ENCODE peak calls at places on chromosome 12, in seven cellular contexts. S is testis, Y is stomach, G is transverse colon, J is tibial nerve, W is uterus, C is A549. L is an unnamed sample. For H3K9me3, the result is how much of the 10 kb centered on the place peaks cover.

GRCh38 chr12:117892441-117892840 is 76.3 kb downstream of the KSR2 start:
- DNase-seq in J (no peak), W (no peak), G (no peak), Y (no peak), C (no peak), S (no peak), L (no peak)

GRCh38 chr12:48419409-48419935 is 52.9 kb upstream of the ANP32D start:
- DNase-seq in C (no peak), S (no peak), W (no peak), G (no peak), Y (no peak), J (no peak), L (no peak)

GRCh38 chr12:22882559-22882958 is 257.6 kb downstream of the ETNK1 start:
- DNase-seq in Y (no peak), C (no peak), S (no peak), W (no peak), G (no peak), J (no peak), L (no peak)

GRCh38 chr12:26691234-26691970 is 141.6 kb downstream of the ITPR2 start:
- DNase-seq in S (no peak), J (no peak), W (peak), Y (no peak), C (peak), G (no peak), L (no peak)

GRCh38 chr12:123807670-123808069 is 45.6 kb downstream of the DNAH10 start:
- DNase-seq in J (no peak), C (no peak), W (no peak), Y (no peak), G (no peak), S (no peak), L (no peak)

GRCh38 chr12:116529048-116529447 is 30.1 kb upstream of the MAP1LC3B2 start:
- DNase-seq in C (peak), S (peak), G (no peak), Y (no peak), J (no peak), W (peak), L (no peak)

GRCh38 chr12:85448548-85449139 is 168.6 kb downstream of the ALX1 start:
- DNase-seq in C (peak), Y (no peak), J (no peak), S (no peak), G (no peak), W (no peak), L (no peak)

GRCh38 chr12:118420673-118421072 is 44.3 kb downstream of the SUDS3 start:
- DNase-seq in J (no peak), S (no peak), Y (no peak), C (no peak), G (no peak), W (no peak), L (no peak)

GRCh38 chr12:119667577-119668314 is at the start of gene PRKAB1:
- DNase-seq in W (peak), J (peak), S (peak), Y (peak), G (peak), C (peak), L (peak)

GRCh38 chr12:56898938-56899337 is 35.3 kb downstream of the SDR9C7 start:
- DNase-seq in J (no peak), C (no peak), S (no peak), G (no peak), W (no peak), Y (no peak), L (no peak)

DNA sequence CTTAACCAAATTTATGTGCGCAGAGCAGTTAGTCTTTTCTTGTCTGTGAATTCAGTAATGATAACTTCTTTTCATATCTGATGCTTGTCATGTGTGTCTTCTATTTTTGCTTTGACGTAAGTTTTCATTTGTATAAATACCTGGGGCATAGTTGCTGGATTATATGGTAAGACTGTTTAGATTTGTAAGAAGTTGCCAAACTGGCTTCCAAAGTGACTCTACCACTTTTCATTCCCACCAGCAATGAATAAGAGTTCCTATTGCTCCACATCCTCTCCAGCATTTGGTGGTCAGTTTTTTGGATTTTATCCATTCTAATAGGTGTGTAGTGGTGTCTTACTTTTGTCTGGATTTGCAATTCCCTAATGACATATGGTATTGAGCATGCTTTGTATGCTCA is 8.9 kb downstream of the ZNF268 start:
- DNase-seq in G (no peak), Y (no peak), S (no peak), J (no peak), C (no peak), W (no peak), L (no peak)
- H3K9me3 ChIP-seq in G (half or more), Y (half or more), S (under half), J (half or more), C (half or more), W (half or more), L (half or more)

DNA sequence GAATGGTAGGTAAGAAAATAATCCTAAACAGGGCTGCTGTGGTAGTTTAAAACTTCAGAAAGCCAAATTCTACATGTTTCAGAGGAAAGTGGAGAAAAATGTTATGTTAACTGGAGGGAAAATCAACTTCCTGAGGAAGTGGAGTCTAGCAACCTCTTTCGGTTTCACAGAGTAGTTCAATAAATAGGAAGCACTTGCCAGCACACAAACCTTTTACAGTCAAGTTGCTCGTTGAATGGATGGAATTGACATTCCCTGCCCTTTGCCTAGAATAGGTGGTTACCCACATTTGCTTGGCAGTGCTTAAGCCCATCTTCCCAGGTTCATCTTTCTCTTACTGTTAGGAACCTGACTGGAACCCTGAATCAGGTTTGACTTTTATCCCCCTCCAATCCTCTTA is 15.9 kb downstream of the ANKRD13A start:
- DNase-seq in C (no peak), W (no peak), G (no peak), J (no peak), S (no peak), Y (no peak), L (no peak)
- TF ChIP-seq CTCF in C (no peak), W (no peak), G (no peak), J (no peak), S (no peak), Y (no peak), L (no peak)

GRCh38 chr12:53219956-53220856 is 11.8 kb downstream of the RARG start:
- DNase-seq in J (peak), G (peak), W (no peak), C (peak), Y (peak), S (peak), L (peak)
- TF ChIP-seq POLR2A in J (no peak), G (no peak), W (no peak), C (no peak), Y (no peak), S (no peak), L (no peak)

DNA sequence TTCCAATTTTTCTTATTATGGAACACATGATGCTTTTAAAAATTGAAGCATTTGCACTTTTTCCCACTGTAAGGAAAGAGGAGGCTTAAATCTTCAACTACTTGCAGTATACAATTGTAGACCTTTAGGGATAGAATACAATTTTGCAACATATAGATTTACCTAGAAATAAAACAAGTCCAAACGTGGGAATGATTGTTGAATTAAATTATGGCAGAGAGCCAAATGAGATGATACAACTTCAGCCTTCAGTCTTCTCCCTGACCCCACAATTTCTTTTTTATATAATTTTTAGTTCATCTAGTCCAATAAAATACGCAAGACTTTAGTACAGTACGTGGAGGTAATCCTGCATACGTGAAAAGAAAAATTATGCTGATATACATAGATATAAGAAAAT is 666.5 kb downstream of the SLC16A7 start:
- DNase-seq in Y (no peak), S (no peak), G (no peak), W (no peak), J (no peak), C (no peak), L (no peak)
- H3K9me3 ChIP-seq in Y (under half), S (under half), G (under half), W (under half), J (under half), C (under half), L (under half)

DNA sequence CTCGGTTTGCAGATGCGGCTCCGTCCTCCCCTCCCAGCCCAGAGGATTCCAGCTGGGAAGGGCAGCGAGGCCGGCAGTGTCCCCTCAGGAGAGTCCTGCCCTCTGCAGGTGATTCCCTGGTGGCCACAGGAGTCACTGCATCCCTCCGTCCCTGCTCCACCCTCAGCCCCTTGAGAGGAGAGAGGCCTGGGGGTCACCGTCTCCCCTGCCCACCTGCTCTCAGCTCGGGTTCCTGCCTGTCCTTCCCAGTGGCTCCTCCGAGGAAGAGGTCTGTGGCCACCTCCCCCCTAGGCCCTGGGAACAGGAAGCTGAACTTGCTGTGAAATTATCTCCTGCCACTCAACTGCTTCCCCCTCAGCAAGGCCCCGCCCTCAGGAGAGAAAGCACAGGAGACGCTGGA is 12.9 kb upstream of the GALNT9 start:
- DNase-seq in J (no peak), Y (no peak), C (peak), W (no peak), G (no peak), S (no peak), L (no peak)
- TF ChIP-seq CTCF in J (no peak), Y (no peak), C (peak), W (no peak), G (no peak), S (no peak), L (no peak)

GRCh38 chr12:46366771-46367170 is 5.8 kb downstream of the SLC38A2 start:
- DNase-seq in Y (no peak), W (no peak), J (no peak), S (no peak), C (no peak), G (no peak), L (no peak)

GRCh38 chr12:46368684-46369083 is 3.9 kb downstream of the SLC38A2 start:
- DNase-seq in W (no peak), J (no peak), Y (no peak), S (no peak), C (no peak), G (no peak), L (no peak)

GRCh38 chr12:46367351-46368029 is 5.1 kb downstream of the SLC38A2 start:
- DNase-seq in J (no peak), Y (no peak), G (no peak), W (no peak), C (no peak), S (no peak), L (no peak)

GRCh38 chr12:46369095-46369473 is 3.5 kb downstream of the SLC38A2 start:
- DNase-seq in S (no peak), G (no peak), J (no peak), C (no peak), W (no peak), Y (no peak), L (no peak)

GRCh38 chr12:46368138-46368537 is 4.4 kb downstream of the SLC38A2 start:
- DNase-seq in C (no peak), W (no peak), G (no peak), Y (no peak), J (no peak), S (no peak), L (no peak)
- TF ChIP-seq POLR2A in C (no peak), W (no peak), G (no peak), Y (no peak), J (no peak), S (no peak), L (no peak)

DNA sequence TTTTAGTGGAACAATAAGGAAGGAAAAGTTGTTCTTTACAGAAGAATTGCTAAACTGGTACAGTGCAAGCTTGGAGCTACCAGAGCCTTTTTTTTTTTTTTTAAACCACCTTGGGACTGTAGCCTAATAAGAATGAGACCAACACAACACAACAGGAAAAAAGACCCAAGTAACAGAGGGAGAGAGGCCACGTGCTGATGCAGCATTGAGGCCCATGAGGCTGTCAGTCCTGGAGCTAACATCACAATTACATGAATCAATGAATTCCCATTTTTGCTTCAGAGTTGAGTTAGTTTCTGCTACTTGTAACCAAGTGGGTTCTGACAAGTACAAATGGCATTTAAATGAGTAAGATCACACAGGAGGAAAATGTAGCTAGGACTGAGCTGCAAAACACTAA is 149.0 kb upstream of the EEA1 start:
- DNase-seq in Y (no peak), S (no peak), G (no peak), C (no peak), W (no peak), J (no peak), L (no peak)
- H3K9me3 ChIP-seq in Y (under half), S (under half), G (under half), C (under half), W (under half), J (under half), L (under half)

GRCh38 chr12:110885152-110885840 is 35.1 kb downstream of the MYL2 start:
- DNase-seq in C (no peak), S (no peak), W (no peak), G (no peak), J (no peak), Y (no peak), L (no peak)

GRCh38 chr12:110893956-110894355 is 26.4 kb downstream of the MYL2 start:
- DNase-seq in S (no peak), W (no peak), Y (no peak), J (no peak), G (no peak), C (no peak), L (no peak)

GRCh38 chr12:110883251-110883650 is 36.5 kb downstream of the CCDC63 start:
- DNase-seq in W (no peak), C (no peak), S (no peak), J (no peak), G (no peak), Y (no peak), L (no peak)

GRCh38 chr12:110889361-110889760 is 31.0 kb downstream of the MYL2 start:
- DNase-seq in J (no peak), Y (no peak), W (no peak), C (no peak), S (no peak), G (no peak), L (no peak)

DNA sequence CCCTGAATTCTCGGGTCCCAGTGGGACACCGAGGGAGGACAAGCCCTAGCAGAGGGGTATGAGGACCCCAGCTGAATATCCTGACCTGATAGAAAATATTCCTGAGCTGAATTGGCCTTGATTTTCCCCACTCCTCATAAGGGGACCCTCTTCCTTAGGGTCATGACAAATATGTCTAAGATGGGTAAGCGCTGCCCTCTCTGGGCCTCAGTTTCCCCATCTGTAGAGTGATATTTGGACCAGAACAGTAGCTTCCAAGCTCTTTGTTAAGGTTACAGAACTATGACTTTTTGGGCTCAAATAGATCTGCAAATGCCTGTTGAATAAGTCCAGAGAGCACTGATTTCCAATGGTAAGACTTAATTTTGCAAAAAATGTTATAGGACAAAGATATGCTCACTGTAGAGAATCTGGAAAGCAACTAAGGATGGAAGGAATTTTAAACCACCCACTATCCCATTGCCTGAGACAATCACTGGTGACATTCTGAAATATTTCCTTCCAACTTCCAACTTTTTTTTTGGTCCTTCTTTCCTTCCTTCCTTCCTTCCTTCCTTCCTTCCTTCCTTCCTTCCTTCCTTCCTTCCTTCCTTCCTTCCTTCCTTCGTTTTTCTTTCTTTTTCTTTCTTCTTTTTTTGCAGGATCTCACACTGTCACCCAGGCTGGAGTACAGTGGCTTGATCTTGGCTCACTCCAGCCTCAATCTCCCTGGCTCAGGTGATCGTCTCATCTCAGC is 32.0 kb downstream of the MYL2 start:
- DNase-seq in J (no peak), S (no peak), Y (no peak), C (no peak), G (no peak), W (no peak), L (no peak)
- TF ChIP-seq CTCF in J (peak), S (no peak), Y (no peak), C (no peak), G (no peak), W (no peak), L (no peak)